ENCODE peak calls at places on chromosomes 2 and 18, in five cellular contexts. One of them, this sample, is unnamed.

GRCh38 chr2:15111718-15112117 is 449.4 kb downstream of the NBAS start:
- DNase-seq in HepG2: no peak
- DNase-seq in K562: no peak
- DNase-seq in H1: no peak
- DNase-seq in GM12878: no peak
- DNase-seq in this sample: no peak

GRCh38 chr2:133532919-133533318 is 35.3 kb downstream of the NCKAP5 start:
- DNase-seq in H1: no peak
- DNase-seq in GM12878: no peak
- DNase-seq in K562: no peak
- DNase-seq in HepG2: no peak
- DNase-seq in this sample: no peak

GRCh38 chr18:48308755-48309154 is 100.4 kb downstream of the ZBTB7C start:
- DNase-seq in H1: no peak
- DNase-seq in GM12878: no peak
- DNase-seq in HepG2: no peak
- DNase-seq in K562: no peak
- DNase-seq in this sample: no peak

GRCh38 chr2:134713606-134714005 is 5.2 kb downstream of the TMEM163 start:
- DNase-seq in H1: no peak
- DNase-seq in K562: no peak
- DNase-seq in GM12878: no peak
- DNase-seq in HepG2: no peak
- DNase-seq in this sample: no peak

GRCh38 chr2:44171018-44171417 is 2.3 kb downstream of the PPM1B start:
- DNase-seq in GM12878: no peak
- DNase-seq in HepG2: peak
- DNase-seq in K562: no peak
- DNase-seq in H1: no peak
- DNase-seq in this sample: no peak

GRCh38 chr2:28610583-28611201 is 114.8 kb downstream of the PLB1 start:
- DNase-seq in K562: peak
- DNase-seq in H1: no peak
- DNase-seq in GM12878: no peak
- DNase-seq in HepG2: peak
- DNase-seq in this sample: no peak

GRCh38 chr2:55718165-55719008 is 24.7 kb upstream of the PNPT1 start:
- DNase-seq in K562: peak
- DNase-seq in H1: peak
- DNase-seq in GM12878: peak
- DNase-seq in HepG2: peak
- DNase-seq in this sample: peak

GRCh38 chr18:8341481-8342230 is 267.6 kb upstream of the RAB12 start:
- DNase-seq in K562: no peak
- DNase-seq in GM12878: no peak
- DNase-seq in HepG2: peak
- DNase-seq in H1: no peak
- DNase-seq in this sample: no peak

GRCh38 chr2:31193066-31193396 is 24.3 kb downstream of the CAPN14 start:
- DNase-seq in HepG2: no peak
- DNase-seq in H1: peak
- DNase-seq in GM12878: no peak
- DNase-seq in K562: peak
- DNase-seq in this sample: peak

GRCh38 chr2:218259099-218259921 is 1.5 kb upstream of the GPBAR1 start:
- DNase-seq in HepG2: no peak
- DNase-seq in GM12878: no peak
- DNase-seq in K562: no peak
- DNase-seq in H1: no peak
- DNase-seq in this sample: no peak

GRCh38 chr2:143475131-143475784 is 346.0 kb downstream of the ARHGAP15 start:
- DNase-seq in H1: no peak
- DNase-seq in HepG2: no peak
- DNase-seq in K562: no peak
- DNase-seq in GM12878: no peak
- DNase-seq in this sample: no peak

GRCh38 chr2:157056200-157056676 is 201.3 kb upstream of the GALNT5 start:
- DNase-seq in GM12878: no peak
- DNase-seq in H1: no peak
- DNase-seq in K562: no peak
- DNase-seq in HepG2: peak
- DNase-seq in this sample: no peak

GRCh38 chr2:10289352-10289751 is 13.4 kb upstream of the HPCAL1 start:
- DNase-seq in HepG2: no peak
- DNase-seq in K562: no peak
- DNase-seq in GM12878: no peak
- DNase-seq in H1: no peak
- DNase-seq in this sample: no peak

GRCh38 chr2:25174192-25174861 is 5.9 kb upstream of the POMC start:
- DNase-seq in GM12878: no peak
- DNase-seq in H1: no peak
- DNase-seq in HepG2: no peak
- DNase-seq in K562: no peak
- DNase-seq in this sample: no peak

GRCh38 chr18:50917021-50917420 is 38.1 kb downstream of the ME2 start:
- DNase-seq in GM12878: no peak
- DNase-seq in K562: no peak
- DNase-seq in H1: no peak
- DNase-seq in HepG2: no peak
- DNase-seq in this sample: no peak

GRCh38 chr2:49416252-49416651 is 261.9 kb upstream of the FSHR start:
- DNase-seq in GM12878: no peak
- DNase-seq in H1: no peak
- DNase-seq in K562: no peak
- DNase-seq in HepG2: no peak
- DNase-seq in this sample: no peak

GRCh38 chr18:80200932-80201672 is 46.2 kb downstream of the PARD6G start:
- DNase-seq in K562: no peak
- DNase-seq in GM12878: no peak
- DNase-seq in H1: peak
- DNase-seq in HepG2: no peak
- DNase-seq in this sample: no peak

GRCh38 chr2:196980498-196980897 is 54.0 kb upstream of the PGAP1 start:
- DNase-seq in K562: no peak
- DNase-seq in GM12878: no peak
- DNase-seq in HepG2: no peak
- DNase-seq in H1: no peak
- DNase-seq in this sample: no peak

GRCh38 chr2:40034801-40035200 is 255.7 kb upstream of the THUMPD2 start:
- DNase-seq in K562: no peak
- DNase-seq in GM12878: no peak
- DNase-seq in H1: no peak
- DNase-seq in HepG2: no peak
- DNase-seq in this sample: no peak

GRCh38 chr2:164714471-164714870 is 93.2 kb upstream of the GRB14 start:
- DNase-seq in GM12878: no peak
- DNase-seq in H1: no peak
- DNase-seq in K562: peak
- DNase-seq in HepG2: no peak
- DNase-seq in this sample: no peak

GRCh38 chr2:126908721-126909177 is 10.1 kb downstream of the TEX51 start:
- DNase-seq in K562: no peak
- DNase-seq in GM12878: no peak
- DNase-seq in HepG2: no peak
- DNase-seq in H1: peak
- DNase-seq in this sample: no peak

GRCh38 chr2:20596193-20596972 is 54.5 kb downstream of the HS1BP3 start:
- DNase-seq in GM12878: no peak
- DNase-seq in H1: no peak
- DNase-seq in HepG2: no peak
- DNase-seq in K562: no peak
- DNase-seq in this sample: peak

GRCh38 chr2:224523626-224524577 is 61.3 kb downstream of the CUL3 start:
- DNase-seq in K562: no peak
- DNase-seq in GM12878: no peak
- DNase-seq in H1: no peak
- DNase-seq in HepG2: no peak
- DNase-seq in this sample: no peak

GRCh38 chr2:10141736-10142639 is 19.4 kb downstream of the RRM2 start:
- DNase-seq in K562: peak
- DNase-seq in HepG2: no peak
- DNase-seq in H1: peak
- DNase-seq in GM12878: no peak
- DNase-seq in this sample: peak

DNA sequence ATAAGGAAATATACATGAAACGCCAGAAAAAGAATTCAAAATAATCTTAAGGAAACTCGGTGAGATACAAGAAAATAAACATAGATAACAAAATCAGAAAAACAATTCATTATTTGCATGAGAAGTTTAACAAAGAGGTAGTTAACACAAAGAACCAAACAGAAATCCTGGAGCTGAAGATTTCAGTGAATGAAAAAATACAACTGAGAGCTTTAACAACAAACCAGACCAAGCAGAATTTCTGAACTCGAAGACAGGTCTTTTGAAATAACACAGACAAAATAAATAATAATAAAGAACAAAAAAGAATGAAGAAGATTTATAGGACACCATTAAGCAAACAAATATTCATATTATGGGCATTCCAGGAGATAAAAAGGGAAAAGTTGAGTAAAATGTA is 204.7 kb downstream of the ATAD2B start:
- DNase-seq in HepG2: no peak
- DNase-seq in GM12878: no peak
- DNase-seq in H1: no peak
- DNase-seq in K562: no peak
- DNase-seq in this sample: no peak
- TF ChIP-seq ATF2 in HepG2: no peak
- TF ChIP-seq ATF2 in GM12878: no peak
- TF ChIP-seq ATF2 in H1: no peak
- TF ChIP-seq ATF2 in K562: no peak
- TF ChIP-seq ATF2 in this sample: no peak

GRCh38 chr2:187056416-187057333 is 207.7 kb upstream of the ZSWIM2 start:
- DNase-seq in HepG2: no peak
- DNase-seq in K562: no peak
- DNase-seq in GM12878: no peak
- DNase-seq in H1: no peak
- DNase-seq in this sample: no peak
- TF ChIP-seq ATF2 in HepG2: no peak
- TF ChIP-seq ATF2 in K562: no peak
- TF ChIP-seq ATF2 in GM12878: no peak
- TF ChIP-seq ATF2 in H1: no peak
- TF ChIP-seq ATF2 in this sample: no peak

GRCh38 chr2:239853121-239853520 is 172.0 kb downstream of the NDUFA10 start:
- DNase-seq in H1: no peak
- DNase-seq in HepG2: no peak
- DNase-seq in K562: no peak
- DNase-seq in GM12878: no peak
- DNase-seq in this sample: no peak
- TF ChIP-seq ATF2 in H1: no peak
- TF ChIP-seq ATF2 in HepG2: no peak
- TF ChIP-seq ATF2 in K562: no peak
- TF ChIP-seq ATF2 in GM12878: no peak
- TF ChIP-seq ATF2 in this sample: no peak

GRCh38 chr2:144510206-144510991 is 9.5 kb downstream of the ZEB2 start:
- DNase-seq in GM12878: peak
- DNase-seq in K562: peak
- DNase-seq in HepG2: peak
- DNase-seq in H1: no peak
- DNase-seq in this sample: peak
- TF ChIP-seq ATF2 in GM12878: no peak
- TF ChIP-seq ATF2 in K562: no peak
- TF ChIP-seq ATF2 in HepG2: no peak
- TF ChIP-seq ATF2 in H1: peak
- TF ChIP-seq ATF2 in this sample: no peak

GRCh38 chr18:27942706-27943105 is 234.2 kb downstream of the CDH2 start:
- DNase-seq in HepG2: no peak
- DNase-seq in K562: no peak
- DNase-seq in H1: no peak
- DNase-seq in GM12878: no peak
- DNase-seq in this sample: no peak
- TF ChIP-seq ATF2 in HepG2: no peak
- TF ChIP-seq ATF2 in K562: no peak
- TF ChIP-seq ATF2 in H1: no peak
- TF ChIP-seq ATF2 in GM12878: no peak
- TF ChIP-seq ATF2 in this sample: no peak

GRCh38 chr2:207008105-207008990 is 69.0 kb downstream of the CPO start:
- DNase-seq in GM12878: no peak
- DNase-seq in H1: no peak
- DNase-seq in HepG2: no peak
- DNase-seq in K562: no peak
- DNase-seq in this sample: peak
- TF ChIP-seq ATF2 in GM12878: no peak
- TF ChIP-seq ATF2 in H1: peak
- TF ChIP-seq ATF2 in HepG2: no peak
- TF ChIP-seq ATF2 in K562: no peak
- TF ChIP-seq ATF2 in this sample: no peak

GRCh38 chr2:172804423-172804822 is 68.8 kb downstream of the RAPGEF4 start:
- DNase-seq in H1: no peak
- DNase-seq in K562: no peak
- DNase-seq in GM12878: no peak
- DNase-seq in HepG2: no peak
- DNase-seq in this sample: no peak

GRCh38 chr2:172807011-172807410 is 71.4 kb downstream of the RAPGEF4 start:
- DNase-seq in HepG2: no peak
- DNase-seq in GM12878: no peak
- DNase-seq in K562: no peak
- DNase-seq in H1: no peak
- DNase-seq in this sample: no peak

GRCh38 chr2:172811027-172811426 is 75.4 kb downstream of the RAPGEF4 start:
- DNase-seq in H1: no peak
- DNase-seq in GM12878: no peak
- DNase-seq in HepG2: no peak
- DNase-seq in K562: no peak
- DNase-seq in this sample: no peak

DNA sequence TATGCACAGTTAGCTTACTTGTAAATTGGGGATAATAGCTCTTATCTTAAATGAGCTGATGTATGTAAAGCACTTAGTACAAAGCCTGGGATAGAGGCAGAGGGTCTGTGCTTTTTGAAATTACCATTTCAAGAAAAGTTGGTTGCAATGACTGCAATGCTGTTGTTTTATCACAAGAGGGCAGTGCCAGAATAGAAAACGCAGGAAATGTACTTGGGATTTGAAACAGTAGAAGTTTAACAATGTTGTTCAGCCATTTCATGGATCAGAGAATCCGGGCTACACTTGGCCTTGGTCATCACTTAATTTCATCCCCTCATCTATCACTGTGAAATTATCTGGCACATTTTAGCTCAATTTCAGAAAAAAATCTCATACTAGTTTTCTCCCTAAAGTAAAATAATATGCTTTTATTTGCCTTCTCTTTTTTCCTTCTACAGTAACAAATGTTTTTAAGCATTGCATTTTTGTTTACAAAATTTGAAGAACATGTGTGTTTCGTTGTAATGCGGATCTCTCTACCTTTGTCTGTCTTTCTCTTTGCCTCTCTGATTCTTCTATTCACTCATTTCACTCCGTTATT is 70.9 kb downstream of the RAPGEF4 start:
- DNase-seq in HepG2: peak
- DNase-seq in K562: peak
- DNase-seq in H1: no peak
- DNase-seq in GM12878: no peak
- DNase-seq in this sample: no peak
- TF ChIP-seq ATF2 in HepG2: no peak
- TF ChIP-seq ATF2 in K562: no peak
- TF ChIP-seq ATF2 in H1: no peak
- TF ChIP-seq ATF2 in GM12878: no peak
- TF ChIP-seq ATF2 in this sample: no peak

This sample was measured in WTC11.